ENCODE peak calls at places on chromosomes 16 and 17, in five cellular contexts. L is K562, V is GM12878, U is A549, Z is H1. J is an unnamed sample. For H3K4me1, the result is how much of the 10 kb centered on the place peaks cover.

GRCh38 chr17:46044286-46044928 is 45.4 kb downstream of the STH start:
- DNase-seq in L (peak), V (no peak), U (peak), Z (no peak), J (peak)

GRCh38 chr16:3457434-3458252 is 14.2 kb downstream of the NAA60 start:
- DNase-seq in L (peak), V (peak), U (peak), Z (peak), J (peak)

GRCh38 chr17:65051922-65052321 is 4.6 kb downstream of the GNA13 start:
- DNase-seq in L (no peak), V (no peak), U (no peak), Z (no peak), J (no peak)

GRCh38 chr17:42695500-42695899 is 13.2 kb downstream of the CNTNAP1 start:
- DNase-seq in L (no peak), V (no peak), U (no peak), Z (no peak), J (no peak)

GRCh38 chr16:31335431-31335830 is 19.5 kb upstream of the ITGAX start:
- DNase-seq in L (no peak), V (no peak), U (no peak), Z (no peak), J (no peak)

GRCh38 chr17:53896047-53896446 is 73.3 kb downstream of the KIF2B start:
- DNase-seq in L (no peak), V (no peak), U (no peak), Z (no peak), J (no peak)

GRCh38 chr17:64146418-64147109 is 16.6 kb upstream of the ERN1 start:
- DNase-seq in L (no peak), V (no peak), U (peak), Z (peak), J (no peak)

GRCh38 chr16:60608971-60609370 is 1427.3 kb downstream of the CDH8 start:
- DNase-seq in L (no peak), V (no peak), U (no peak), Z (no peak), J (no peak)

GRCh38 chr17:4304417-4305027 is 40.7 kb upstream of the ANKFY1 start:
- DNase-seq in L (peak), V (no peak), U (peak), Z (no peak), J (peak)

GRCh38 chr17:81171941-81172340 is 5.9 kb upstream of the AATK start:
- DNase-seq in L (no peak), V (no peak), U (no peak), Z (no peak), J (no peak)

GRCh38 chr17:14310584-14310983 is 9.7 kb downstream of the HS3ST3B1 start:
- DNase-seq in L (no peak), V (no peak), U (no peak), Z (peak), J (no peak)

GRCh38 chr17:7959503-7960253 is 27.7 kb downstream of the CNTROB start:
- DNase-seq in L (no peak), V (no peak), U (no peak), Z (no peak), J (no peak)

GRCh38 chr16:2757344-2757743 is 4.9 kb downstream of the SRRM2 start:
- DNase-seq in L (no peak), V (no peak), U (no peak), Z (no peak), J (no peak)

GRCh38 chr16:67177743-67178699 is 5.7 kb downstream of the MATCAP1 start:
- DNase-seq in L (peak), V (no peak), U (peak), Z (peak), J (peak)

GRCh38 chr16:29756654-29757053 is 10.9 kb upstream of the C16orf54 start:
- DNase-seq in L (no peak), V (no peak), U (no peak), Z (no peak), J (no peak)

GRCh38 chr16:49096191-49096945 is 185.3 kb downstream of the CBLN1 start:
- DNase-seq in L (no peak), V (no peak), U (no peak), Z (no peak), J (no peak)

GRCh38 chr16:89723279-89724250 is 2.2 kb downstream of the ZNF276 start:
- DNase-seq in L (no peak), V (no peak), U (no peak), Z (no peak), J (no peak)

GRCh38 chr16:89300311-89300975 is 82.9 kb downstream of the ZNF778 start:
- DNase-seq in L (no peak), V (no peak), U (no peak), Z (no peak), J (no peak)

GRCh38 chr17:82005701-82006348 is 16.9 kb downstream of the CENPX start:
- DNase-seq in L (no peak), V (no peak), U (no peak), Z (no peak), J (no peak)

GRCh38 chr17:32355649-32356377 is 5.9 kb downstream of the ZNF207 start:
- DNase-seq in L (no peak), V (no peak), U (no peak), Z (no peak), J (no peak)

GRCh38 chr17:31366088-31366487 is 25.4 kb upstream of the RAB11FIP4 start:
- DNase-seq in L (no peak), V (no peak), U (no peak), Z (no peak), J (no peak)

GRCh38 chr16:71883193-71883848 is 661 bp downstream of the ZNF821 start:
- DNase-seq in L (peak), V (no peak), U (no peak), Z (peak), J (no peak)
- TF ChIP-seq MAX in L (no peak), V (no peak), U (no peak), Z (no peak), J (no peak)

GRCh38 chr16:81582655-81583441 is 138.2 kb downstream of the CMIP start:
- DNase-seq in L (no peak), V (no peak), U (no peak), Z (no peak), J (no peak)
- TF ChIP-seq CTCF in L (peak), V (no peak), U (peak), Z (peak), J (no peak)

GRCh38 chr17:40515491-40516041 is 14.1 kb upstream of the TNS4 start:
- DNase-seq in L (no peak), V (no peak), U (no peak), Z (no peak), J (no peak)
- H3K4me1 ChIP-seq in L (under half), V (under half), U (half or more), Z (under half), J (half or more)

GRCh38 chr17:67435122-67435521 is 58.0 kb downstream of the PITPNC1 start:
- DNase-seq in L (no peak), V (no peak), U (no peak), Z (no peak), J (no peak)
- TF ChIP-seq MAX in L (no peak), V (no peak), U (no peak), Z (no peak), J (no peak)

DNA sequence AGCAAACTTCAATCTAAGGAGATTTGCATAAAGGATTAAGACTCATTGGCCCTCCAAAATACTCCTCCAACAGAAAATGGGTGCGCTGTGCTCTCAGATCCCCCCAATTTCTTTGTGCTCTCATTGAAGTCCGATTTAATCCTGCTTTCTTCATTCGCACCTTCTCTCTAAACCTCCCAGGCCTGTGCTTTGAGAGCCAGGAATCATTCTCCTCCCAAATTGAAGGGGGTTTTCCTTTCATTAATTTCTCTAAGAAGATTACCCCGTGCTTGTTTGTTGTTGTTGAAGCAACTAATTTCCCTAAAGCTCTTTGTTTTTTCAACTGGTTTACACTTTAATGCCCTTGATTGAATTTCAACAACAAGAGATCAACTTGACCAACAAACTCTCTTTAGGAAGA is 304.2 kb upstream of the IRX3 start:
- DNase-seq in L (no peak), V (no peak), U (no peak), Z (peak), J (no peak)
- TF ChIP-seq CTCF in L (no peak), V (no peak), U (no peak), Z (no peak), J (no peak)

GRCh38 chr17:40339068-40339699 is 25.4 kb downstream of the GJD3 start:
- DNase-seq in L (no peak), V (no peak), U (no peak), Z (no peak), J (no peak)
- H3K4me1 ChIP-seq in L (under half), V (under half), U (half or more), Z (under half), J (under half)

GRCh38 chr16:56262879-56263245 is 71.6 kb downstream of the GNAO1 start:
- DNase-seq in L (peak), V (no peak), U (no peak), Z (no peak), J (no peak)
- TF ChIP-seq MAX in L (no peak), V (no peak), U (no peak), Z (no peak), J (no peak)

DNA sequence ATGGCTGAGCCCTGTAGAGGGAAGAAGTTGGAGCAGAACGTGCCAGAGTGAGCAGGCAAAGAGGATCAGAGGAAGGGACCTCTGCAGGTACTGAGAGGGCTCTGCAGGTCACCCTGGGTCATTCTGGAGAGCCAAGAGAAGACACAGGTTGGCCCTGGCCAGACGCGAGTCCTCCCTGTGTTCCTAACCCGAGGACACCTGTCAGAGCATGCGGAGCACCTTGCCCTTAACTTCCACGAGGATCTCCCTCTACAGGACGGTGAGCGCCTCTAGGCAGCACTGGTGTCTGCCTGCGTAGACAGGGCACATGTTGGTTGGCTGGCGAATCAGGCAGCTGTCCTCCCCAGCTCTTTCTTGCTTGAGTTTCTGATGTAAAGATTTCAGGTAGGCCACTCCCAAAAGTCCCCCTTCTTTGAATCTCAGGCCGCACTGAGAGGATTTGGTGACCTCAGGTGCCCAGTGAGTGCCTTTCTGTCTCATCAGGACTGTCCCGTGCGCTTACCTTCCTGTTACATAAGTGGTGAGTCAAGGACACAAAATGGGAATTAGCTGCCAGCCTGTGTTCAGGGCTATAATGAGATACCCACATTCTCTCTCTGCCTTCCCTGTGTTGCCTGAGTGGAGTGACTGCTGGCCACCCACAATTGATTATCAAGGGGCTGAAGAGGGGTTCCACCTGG is 45.3 kb downstream of the MPRIP start:
- DNase-seq in L (no peak), V (no peak), U (no peak), Z (no peak), J (no peak)
- TF ChIP-seq CTCF in L (no peak), V (no peak), U (no peak), Z (no peak), J (no peak)

GRCh38 chr17:79839363-79840203 is at the start of gene CBX4:
- DNase-seq in L (peak), V (no peak), U (peak), Z (peak), J (peak)

GRCh38 chr17:79836952-79837887 is 2.0 kb downstream of the CBX4 start:
- DNase-seq in L (no peak), V (no peak), U (peak), Z (peak), J (peak)

GRCh38 chr17:79838541-79839274 is 532 bp downstream of the CBX4 start:
- DNase-seq in L (peak), V (no peak), U (peak), Z (peak), J (no peak)

GRCh38 chr17:79835953-79836951 is 3.0 kb downstream of the CBX4 start:
- DNase-seq in L (peak), V (no peak), U (no peak), Z (peak), J (peak)

DNA sequence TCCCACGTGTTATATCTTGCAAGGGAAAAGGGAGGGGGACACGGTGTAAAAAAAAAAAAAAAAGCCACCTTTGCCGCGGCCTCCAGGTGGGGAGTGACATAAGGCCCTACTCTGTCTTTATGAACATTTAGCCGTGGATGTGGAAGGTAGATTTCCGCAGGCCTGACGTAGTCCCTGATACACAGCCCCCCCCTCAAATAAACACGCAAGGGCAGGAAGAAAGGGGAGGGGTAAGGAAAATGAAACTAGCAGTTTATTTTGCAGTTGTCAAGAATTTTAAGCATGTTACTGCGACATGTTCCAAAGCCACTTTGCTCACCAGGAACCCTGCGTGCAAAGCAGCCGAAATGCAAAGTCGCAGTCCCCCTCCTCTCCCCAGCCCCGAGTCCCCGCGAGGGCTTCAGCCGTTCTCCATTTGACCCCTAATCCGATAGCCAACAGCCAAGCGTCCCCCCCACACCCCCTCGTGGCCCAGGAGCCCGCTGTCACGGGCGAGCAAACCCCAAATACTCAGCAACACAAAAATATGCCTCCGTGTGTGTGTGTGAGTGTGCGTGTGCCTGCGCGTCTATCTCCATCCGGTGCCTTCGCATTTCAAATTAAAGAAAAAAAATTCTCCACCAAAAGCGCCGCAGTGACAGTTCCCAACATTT is 1.2 kb downstream of the CBX4 start:
- DNase-seq in L (no peak), V (no peak), U (no peak), Z (no peak), J (no peak)
- H3K4me1 ChIP-seq in L (half or more), V (under half), U (half or more), Z (half or more), J (half or more)

GRCh38 chr16:57750796-57751538 is 15.4 kb downstream of the KATNB1 start:
- DNase-seq in L (no peak), V (no peak), U (no peak), Z (peak), J (no peak)
- TF ChIP-seq MAX in L (no peak), V (no peak), U (no peak), Z (no peak), J (no peak)

J was measured in HCT116.